ENCODE peak calls at places on chromosomes 16 and 17, in six cellular contexts. Y is neural progenitor cell, E is coronary artery, B is astrocyte of the spinal cord, J is Calu3, T is psoas muscle. Z is an unnamed sample.
A peak's percentile ranks its signal among the peaks of the same experiment; 100 is the strongest.

GRCh38 chr16:48611329-48612137 is 1.6 kb upstream of the N4BP1 start:
- DNase-seq in Y (no peak), E (no peak), B (no peak), J (peak; percentile 42), T (no peak), Z (peak; percentile 64)

GRCh38 chr16:35908152-35908551 is 2448.7 kb downstream of the TP53TG3F start:
- DNase-seq in Y (no peak), E (no peak), B (no peak), J (no peak), T (no peak), Z (peak; percentile 63)

GRCh38 chr17:78933025-78933958 is 8.1 kb upstream of the TIMP2 start:
- DNase-seq in Y (no peak), E (peak; percentile 87), B (peak; percentile 97), J (peak; percentile 84), T (peak; percentile 78), Z (peak; percentile 90)

GRCh38 chr17:80959330-80960036 is 32.2 kb upstream of the CHMP6 start:
- DNase-seq in Y (no peak), E (peak; percentile 93), B (peak; percentile 52), J (no peak), T (peak; percentile 85), Z (peak; percentile 90)

GRCh38 chr17:44070455-44071197 is at the start of gene G6PC3:
- DNase-seq in Y (peak; percentile 99), E (peak; percentile 98), B (peak; percentile 99), J (peak; percentile 99), T (peak; percentile 96), Z (peak; percentile 98)

GRCh38 chr17:17812211-17813054 is 24.4 kb downstream of the SREBF1 start:
- DNase-seq in Y (peak; percentile 83), E (no peak), B (peak; percentile 63), J (peak; percentile 62), T (peak; percentile 77), Z (peak; percentile 91)

GRCh38 chr16:4465977-4466779 is 8.2 kb downstream of the NMRAL1 start:
- DNase-seq in Y (no peak), E (no peak), B (no peak), J (no peak), T (no peak), Z (no peak)

GRCh38 chr17:17141860-17142552 is 64.1 kb downstream of the PLD6 start:
- DNase-seq in Y (peak; percentile 78), E (no peak), B (peak; percentile 56), J (no peak), T (peak; percentile 47), Z (no peak)

GRCh38 chr17:45301674-45302073 is 15.1 kb downstream of the MAP3K14 start:
- DNase-seq in Y (no peak), E (no peak), B (no peak), J (no peak), T (no peak), Z (no peak)

GRCh38 chr17:17179371-17179827 is 26.7 kb downstream of the PLD6 start:
- DNase-seq in Y (no peak), E (no peak), B (no peak), J (no peak), T (no peak), Z (no peak)

GRCh38 chr17:42311240-42312034 is 23.1 kb downstream of the STAT5A start:
- DNase-seq in Y (peak; percentile 78), E (peak; percentile 90), B (peak; percentile 68), J (no peak), T (peak; percentile 90), Z (no peak)

GRCh38 chr17:8072727-8073461 is 14.6 kb downstream of the ALOX12B start:
- DNase-seq in Y (peak; percentile 54), E (no peak), B (no peak), J (no peak), T (no peak), Z (no peak)

GRCh38 chr16:83661656-83662055 is 146.1 kb upstream of the HSBP1 start:
- DNase-seq in Y (no peak), E (no peak), B (no peak), J (no peak), T (no peak), Z (no peak)

GRCh38 chr17:47615766-47616424 is 33.8 kb upstream of the KPNB1 start:
- DNase-seq in Y (peak; percentile 69), E (no peak), B (peak; percentile 68), J (no peak), T (no peak), Z (no peak)

GRCh38 chr17:80644588-80644987 is 100.0 kb downstream of the RPTOR start:
- DNase-seq in Y (no peak), E (no peak), B (no peak), J (no peak), T (no peak), Z (no peak)

GRCh38 chr16:89828199-89828869 is at the start of gene SPIRE2:
- DNase-seq in Y (peak; percentile 96), E (no peak), B (peak; percentile 66), J (peak; percentile 82), T (peak; percentile 69), Z (peak; percentile 95)

GRCh38 chr16:17296412-17296811 is 174.3 kb downstream of the XYLT1 start:
- DNase-seq in Y (peak; percentile 28), E (no peak), B (no peak), J (no peak), T (peak; percentile 26), Z (no peak)

GRCh38 chr17:8887834-8888703 is 20.6 kb upstream of the PIK3R6 start:
- DNase-seq in Y (peak; percentile 88), E (no peak), B (peak; percentile 16), J (no peak), T (no peak), Z (no peak)

GRCh38 chr16:11686713-11687112 is 18.5 kb downstream of the SNN start:
- DNase-seq in Y (no peak), E (no peak), B (no peak), J (no peak), T (no peak), Z (no peak)

GRCh38 chr17:41060052-41060604 is at the start of gene KRTAP2-3:
- DNase-seq in Y (no peak), E (no peak), B (peak; percentile 90), J (peak; percentile 90), T (no peak), Z (no peak)

GRCh38 chr17:41944943-41945342 is 14.5 kb downstream of the ODAD4 start:
- DNase-seq in Y (no peak), E (no peak), B (no peak), J (no peak), T (no peak), Z (no peak)

GRCh38 chr17:4206945-4207344 is 56.8 kb downstream of the ANKFY1 start:
- DNase-seq in Y (no peak), E (no peak), B (no peak), J (peak; percentile 2), T (no peak), Z (no peak)

GRCh38 chr16:89863741-89864391 is 9.5 kb upstream of the TCF25 start:
- DNase-seq in Y (no peak), E (no peak), B (peak; percentile 20), J (no peak), T (no peak), Z (no peak)

GRCh38 chr17:58231644-58232043 is 6.7 kb upstream of the LPO start:
- DNase-seq in Y (no peak), E (no peak), B (no peak), J (no peak), T (no peak), Z (no peak)

GRCh38 chr16:19909750-19910322 is 25.2 kb upstream of the GPRC5B start:
- DNase-seq in Y (no peak), E (no peak), B (no peak), J (no peak), T (no peak), Z (no peak)

GRCh38 chr16:88458039-88458772 is 5.1 kb downstream of the ZFPM1 start:
- DNase-seq in Y (no peak), E (no peak), B (no peak), J (no peak), T (no peak), Z (no peak)

GRCh38 chr17:1360975-1361374 is 39.0 kb downstream of the YWHAE start:
- DNase-seq in Y (no peak), E (no peak), B (no peak), J (no peak), T (no peak), Z (no peak)

GRCh38 chr16:11389083-11389482 is 43.8 kb downstream of the RMI2 start:
- DNase-seq in Y (no peak), E (no peak), B (no peak), J (no peak), T (no peak), Z (no peak)

GRCh38 chr17:6392609-6393367 is 42.1 kb downstream of the AIPL1 start:
- DNase-seq in Y (no peak), E (no peak), B (no peak), J (peak; percentile 55), T (no peak), Z (no peak)

GRCh38 chr16:81137012-81137335 is 40.8 kb upstream of the GCSH start:
- DNase-seq in Y (peak; percentile 73), E (no peak), B (peak; percentile 20), J (no peak), T (no peak), Z (no peak)

GRCh38 chr16:29883987-29884386 is 15.4 kb downstream of the SEZ6L2 start:
- DNase-seq in Y (no peak), E (no peak), B (no peak), J (no peak), T (no peak), Z (no peak)

GRCh38 chr17:76889323-76889722 is 21.1 kb downstream of the MGAT5B start:
- DNase-seq in Y (no peak), E (no peak), B (no peak), J (no peak), T (no peak), Z (no peak)

GRCh38 chr17:76888661-76889060 is 20.5 kb downstream of the MGAT5B start:
- DNase-seq in Y (peak; percentile 56), E (no peak), B (no peak), J (no peak), T (no peak), Z (no peak)

GRCh38 chr17:76884995-76885896 is 17.0 kb downstream of the MGAT5B start:
- DNase-seq in Y (no peak), E (no peak), B (no peak), J (no peak), T (no peak), Z (no peak)

GRCh38 chr17:76886395-76886794 is 18.2 kb downstream of the MGAT5B start:
- DNase-seq in Y (no peak), E (no peak), B (no peak), J (no peak), T (no peak), Z (no peak)

GRCh38 chr17:76887809-76888208 is 19.6 kb downstream of the MGAT5B start:
- DNase-seq in Y (no peak), E (no peak), B (no peak), J (no peak), T (no peak), Z (no peak)
- TF ChIP-seq CTCF in Y (peak; percentile 20), E (no peak), B (peak; percentile 16), J (no peak), T (no peak), Z (no peak)

GRCh38 chr17:83104577-83105505 is 25.4 kb downstream of the METRNL start:
- DNase-seq in Y (no peak), E (no peak), B (no peak), J (no peak), T (no peak), Z (no peak)
- TF ChIP-seq CTCF in Y (no peak), E (no peak), B (no peak), J (no peak), T (no peak), Z (no peak)

GRCh38 chr17:55996826-55997225 is 156.4 kb upstream of the ANKFN1 start:
- DNase-seq in Y (no peak), E (no peak), B (no peak), J (no peak), T (no peak), Z (no peak)
- TF ChIP-seq CTCF in Y (peak; percentile 30), E (no peak), B (no peak), J (no peak), T (no peak), Z (no peak)

GRCh38 chr17:76781056-76781982 is 43.4 kb downstream of the MFSD11 start:
- DNase-seq in Y (no peak), E (no peak), B (no peak), J (no peak), T (no peak), Z (no peak)
- TF ChIP-seq CTCF in Y (no peak), E (no peak), B (peak; percentile 10), J (no peak), T (no peak), Z (no peak)

Z was measured in osteocyte.